ENCODE peak calls at places on chromosomes 7 and 10, in four cellular contexts. N is HCT116, R is HepG2, M is K562. Y is an unnamed sample.

GRCh38 chr7:92276486-92276885 is 30.7 kb downstream of the ANKIB1 start:
- DNase-seq in N (no peak), M (peak), R (no peak), Y (no peak)

GRCh38 chr10:5812283-5813090 is 747 bp downstream of the GDI2 start:
- DNase-seq in N (no peak), M (peak), R (no peak), Y (peak)

GRCh38 chr7:93799750-93800357 is 90.7 kb downstream of the TFPI2 start:
- DNase-seq in R (no peak), M (no peak), N (no peak), Y (peak)

GRCh38 chr10:21534611-21535493 is 820 bp downstream of the MLLT10 start:
- DNase-seq in N (no peak), M (peak), R (peak), Y (peak)

GRCh38 chr7:363626-364025 is 73.7 kb downstream of the FOXL3 start:
- DNase-seq in M (no peak), R (no peak), N (no peak), Y (no peak)

GRCh38 chr7:148501707-148502139 is 88.8 kb upstream of the C7orf33 start:
- DNase-seq in N (no peak), M (peak), R (no peak), Y (no peak)

GRCh38 chr7:41481353-41481752 is 221.5 kb downstream of the INHBA start:
- DNase-seq in M (no peak), N (no peak), R (no peak), Y (no peak)

GRCh38 chr10:113997428-113997827 is 46.2 kb upstream of the ADRB1 start:
- DNase-seq in N (no peak), M (no peak), R (no peak), Y (no peak)

GRCh38 chr10:52701647-52702046 is 70.9 kb downstream of the MBL2 start:
- DNase-seq in M (no peak), N (no peak), R (peak), Y (no peak)

GRCh38 chr10:110850990-110851389 is 20.7 kb upstream of the PDCD4 start:
- DNase-seq in R (no peak), N (no peak), M (no peak), Y (no peak)

GRCh38 chr10:5888352-5888751 is 1.3 kb downstream of the ANKRD16 start:
- DNase-seq in R (peak), M (peak), N (no peak), Y (no peak)

GRCh38 chr7:130566168-130566897 is 74.4 kb downstream of the MEST start:
- DNase-seq in M (peak), N (no peak), R (no peak), Y (no peak)

GRCh38 chr10:90276894-90277447 is 575.6 kb downstream of the KIF20B start:
- DNase-seq in M (no peak), R (no peak), N (no peak), Y (no peak)

GRCh38 chr10:130560573-130560972 is 424.4 kb downstream of the GLRX3 start:
- DNase-seq in M (no peak), N (no peak), R (no peak), Y (no peak)

GRCh38 chr10:95445223-95445836 is 115.8 kb downstream of the SORBS1 start:
- DNase-seq in M (no peak), N (peak), R (no peak), Y (no peak)

GRCh38 chr7:131075406-131075805 is 252.3 kb upstream of the MKLN1 start:
- DNase-seq in N (no peak), R (no peak), M (peak), Y (no peak)

GRCh38 chr7:139035588-139036353 is at the start of gene ZC3HAV1L:
- DNase-seq in M (no peak), R (peak), N (peak), Y (peak)

GRCh38 chr7:353746-354325 is 63.9 kb downstream of the FOXL3 start:
- DNase-seq in M (no peak), R (no peak), N (no peak), Y (no peak)

GRCh38 chr7:130891254-130892094 is 157.5 kb upstream of the KLF14 start:
- DNase-seq in M (no peak), N (peak), R (no peak), Y (no peak)

GRCh38 chr7:46178685-46179084 is 257.6 kb upstream of the IGFBP3 start:
- DNase-seq in R (no peak), M (no peak), N (no peak), Y (no peak)

GRCh38 chr7:83524286-83525075 is 124.5 kb downstream of the SEMA3E start:
- DNase-seq in M (no peak), R (no peak), N (no peak), Y (no peak)

GRCh38 chr10:103692421-103693069 is 162.8 kb downstream of the SH3PXD2A start:
- DNase-seq in M (peak), N (no peak), R (no peak), Y (no peak)

GRCh38 chr7:44893710-44894135 is 8.4 kb upstream of the PURB start:
- DNase-seq in N (no peak), M (no peak), R (no peak), Y (no peak)

GRCh38 chr7:6252748-6253147 is 19.7 kb downstream of the CYTH3 start:
- DNase-seq in M (no peak), N (no peak), R (no peak), Y (no peak)

GRCh38 chr10:92735938-92736337 is 46.2 kb downstream of the HHEX start:
- DNase-seq in N (no peak), R (no peak), M (no peak), Y (no peak)

GRCh38 chr7:74256446-74257408 is 2.5 kb upstream of the RFC2 start:
- DNase-seq in R (no peak), N (no peak), M (no peak), Y (no peak)

GRCh38 chr7:37960483-37960882 is 40.0 kb downstream of the EPDR1 start:
- DNase-seq in R (no peak), N (no peak), M (no peak), Y (no peak)

GRCh38 chr10:86292462-86293322 is 73.9 kb downstream of the GRID1 start:
- DNase-seq in R (no peak), N (no peak), M (no peak), Y (peak)

GRCh38 chr7:74627699-74628411 is 29.7 kb upstream of the GTF2I start:
- DNase-seq in M (no peak), R (peak), N (no peak), Y (peak)

GRCh38 chr7:81484266-81484665 is 285.6 kb downstream of the HGF start:
- DNase-seq in M (no peak), N (no peak), R (peak), Y (no peak)

GRCh38 chr10:60291354-60291930 is 98.2 kb downstream of the ANK3 start:
- DNase-seq in R (no peak), M (no peak), N (no peak), Y (no peak)
- TF ChIP-seq ELF1 in R (no peak), M (no peak), N (no peak), Y (no peak)

GRCh38 chr10:71739368-71739900 is 19.9 kb upstream of the C10orf105 start:
- DNase-seq in N (no peak), M (no peak), R (no peak), Y (no peak)

GRCh38 chr10:71737356-71738172 is 18.0 kb upstream of the C10orf105 start:
- DNase-seq in R (no peak), N (no peak), M (no peak), Y (peak)

GRCh38 chr10:71736570-71737355 is 17.2 kb upstream of the C10orf105 start:
- DNase-seq in N (no peak), R (no peak), M (no peak), Y (no peak)

GRCh38 chr10:71734797-71735196 is 15.2 kb upstream of the C10orf105 start:
- DNase-seq in N (no peak), R (no peak), M (no peak), Y (no peak)

DNA sequence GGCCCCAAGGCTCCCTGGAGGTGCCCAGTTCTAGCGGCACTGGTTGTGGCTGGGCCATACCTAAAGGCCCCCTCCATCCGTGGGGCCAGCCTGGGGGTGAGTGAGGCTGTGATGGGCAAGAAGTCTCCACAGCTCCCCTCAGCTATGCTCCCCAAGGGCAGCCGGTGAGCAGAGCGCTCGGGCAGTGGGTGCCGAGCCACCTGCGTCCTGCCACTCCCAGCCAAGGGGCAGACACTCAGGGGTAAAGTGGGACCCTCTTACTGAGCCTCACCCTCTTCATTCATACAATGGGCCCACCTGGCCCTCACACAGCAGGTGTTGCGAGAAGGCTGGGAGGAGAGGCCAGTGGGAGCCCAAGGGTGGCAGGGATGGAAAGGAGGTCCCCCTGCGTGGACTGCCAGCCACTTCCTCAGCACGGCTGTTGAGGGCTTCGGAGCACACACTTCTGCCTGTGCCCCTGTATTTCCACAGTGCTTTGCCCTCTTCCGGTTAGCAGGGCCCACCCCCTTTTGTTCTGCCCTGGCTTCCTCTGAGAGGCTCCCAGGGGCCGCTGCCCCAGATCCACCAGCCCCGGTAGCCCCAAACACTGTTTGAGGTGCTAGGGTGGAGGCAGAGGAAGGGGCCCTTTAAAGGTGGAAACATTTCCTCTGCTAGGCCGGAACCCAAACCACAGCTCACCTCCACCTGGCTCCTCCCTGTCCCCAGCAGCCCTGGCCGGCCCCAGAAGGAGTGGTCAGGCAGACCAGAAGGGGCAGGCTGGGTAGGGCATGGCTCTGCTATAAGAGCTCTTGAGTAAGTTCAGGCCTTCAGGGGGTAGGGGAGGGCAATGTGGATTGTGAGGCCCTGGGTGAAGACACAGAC is 16.4 kb upstream of the C10orf105 start:
- DNase-seq in N (no peak), R (no peak), M (no peak), Y (no peak)
- TF ChIP-seq ELF1 in N (no peak), R (no peak), M (no peak), Y (no peak)

GRCh38 chr7:18421297-18422004 is 74.1 kb upstream of the HDAC9 start:
- DNase-seq in N (no peak), M (no peak), R (no peak), Y (no peak)
- TF ChIP-seq ELF1 in N (no peak), M (no peak), R (no peak), Y (no peak)

GRCh38 chr7:157690833-157691382 is 354.1 kb downstream of the DNAJB6 start:
- DNase-seq in M (no peak), R (peak), N (peak), Y (peak)
- TF ChIP-seq ELF1 in M (no peak), R (no peak), N (no peak), Y (no peak)

DNA sequence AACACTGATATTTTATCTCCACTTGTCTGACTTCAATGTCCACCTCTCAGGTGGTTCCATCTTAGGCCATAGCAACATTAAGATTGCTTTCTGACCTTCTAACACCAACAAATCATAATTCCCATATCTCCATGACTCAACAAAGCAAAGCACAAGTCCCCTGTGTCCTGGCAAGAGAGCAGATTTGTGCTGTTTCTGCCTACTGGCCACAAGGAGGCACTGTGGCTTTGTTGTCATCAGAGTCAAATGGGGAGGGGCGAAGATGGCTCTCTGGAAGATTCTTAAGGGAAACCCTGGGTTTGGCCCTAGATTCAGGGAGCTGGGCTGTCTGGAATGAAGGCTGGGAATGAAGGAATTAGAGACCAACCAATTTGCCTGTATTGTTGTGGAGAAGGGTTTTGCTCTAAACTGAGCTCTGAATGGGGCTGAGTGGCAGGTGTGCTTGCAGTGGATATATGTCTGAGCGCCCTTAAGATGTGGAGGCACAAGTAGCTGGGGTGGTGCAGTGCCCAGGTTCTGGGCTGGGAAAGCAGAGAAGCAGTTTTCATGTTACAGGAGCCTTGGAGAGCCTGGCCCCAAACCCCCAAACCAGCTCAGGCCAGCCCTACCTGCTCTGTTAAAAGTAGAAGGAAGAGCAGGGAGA is 154.8 kb upstream of the PRSS58 start:
- DNase-seq in N (peak), M (peak), R (peak), Y (peak)
- TF ChIP-seq ELF1 in N (no peak), M (no peak), R (no peak), Y (no peak)